ENCODE peak calls at places on chromosomes 13 and 19, in eight cellular contexts. F, Y, J, Z, B, E, H and K are unnamed samples.
A peak's percentile ranks its signal among the peaks of the same experiment; 100 is the strongest.

GRCh38 chr13:51002736-51003135 is 93.1 kb downstream of the RNASEH2B start:
- DNase-seq in F (no peak), Y (no peak), J (no peak), Z (no peak), B (no peak), E (no peak), H (no peak), K (no peak)

GRCh38 chr13:109145631-109146030 is 516.2 kb downstream of the MYO16 start:
- DNase-seq in F (peak; percentile 2), Y (no peak), J (no peak), Z (no peak), B (no peak), E (no peak), H (peak; percentile 79), K (peak; percentile 2)

GRCh38 chr13:106786006-106786579 is 218.2 kb upstream of the ARGLU1 start:
- DNase-seq in F (no peak), Y (no peak), J (no peak), Z (no peak), B (no peak), E (no peak), H (no peak), K (no peak)

GRCh38 chr13:102913924-102914628 is 68.2 kb downstream of the ERCC5 start:
- DNase-seq in F (no peak), Y (no peak), J (no peak), Z (no peak), B (no peak), E (no peak), H (no peak), K (no peak)

GRCh38 chr13:83151308-83151660 is 731.0 kb downstream of the SLITRK1 start:
- DNase-seq in F (no peak), Y (no peak), J (no peak), Z (no peak), B (no peak), E (no peak), H (no peak), K (no peak)

GRCh38 chr19:31408460-31409124 is 59.4 kb upstream of the TSHZ3 start:
- DNase-seq in F (no peak), Y (peak; percentile 51), J (no peak), Z (no peak), B (no peak), E (no peak), H (peak; percentile 96), K (no peak)

GRCh38 chr19:49064768-49065611 is at the start of gene NTF4:
- DNase-seq in F (no peak), Y (no peak), J (no peak), Z (no peak), B (no peak), E (peak; percentile 75), H (no peak), K (no peak)

GRCh38 chr19:47156861-47157454 is 26.3 kb downstream of the SAE1 start:
- DNase-seq in F (peak; percentile 23), Y (no peak), J (no peak), Z (peak; percentile 67), B (no peak), E (no peak), H (no peak), K (no peak)

GRCh38 chr19:6753178-6754031 is 13.8 kb downstream of the SH2D3A start:
- DNase-seq in F (peak; percentile 77), Y (peak; percentile 83), J (peak; percentile 70), Z (peak; percentile 81), B (peak; percentile 86), E (peak; percentile 93), H (peak; percentile 44), K (no peak)

GRCh38 chr13:65613004-65613403 is 1617.1 kb downstream of the PCDH9 start:
- DNase-seq in F (no peak), Y (no peak), J (no peak), Z (no peak), B (no peak), E (no peak), H (no peak), K (no peak)

GRCh38 chr19:14081797-14082674 is 3.5 kb downstream of the C19orf67 start:
- DNase-seq in F (no peak), Y (no peak), J (no peak), Z (no peak), B (no peak), E (peak; percentile 85), H (no peak), K (no peak)

GRCh38 chr13:46530084-46530935 is 22.7 kb upstream of the LRCH1 start:
- DNase-seq in F (no peak), Y (no peak), J (no peak), Z (no peak), B (no peak), E (no peak), H (no peak), K (no peak)

GRCh38 chr13:81224502-81224833 is 883.5 kb upstream of the SPRY2 start:
- DNase-seq in F (no peak), Y (no peak), J (no peak), Z (no peak), B (no peak), E (no peak), H (no peak), K (no peak)

GRCh38 chr13:80931766-80932165 is 590.8 kb upstream of the SPRY2 start:
- DNase-seq in F (no peak), Y (no peak), J (no peak), Z (no peak), B (no peak), E (no peak), H (no peak), K (no peak)

GRCh38 chr13:95745752-95746151 is 68.8 kb downstream of the DNAJC3 start:
- DNase-seq in F (no peak), Y (no peak), J (no peak), Z (no peak), B (no peak), E (no peak), H (no peak), K (no peak)

GRCh38 chr13:113816248-113816924 is 47.5 kb downstream of the GAS6 start:
- DNase-seq in F (no peak), Y (no peak), J (no peak), Z (no peak), B (no peak), E (peak; percentile 65), H (no peak), K (no peak)

GRCh38 chr19:49422407-49423277 is 599 bp downstream of the PTH2 start:
- DNase-seq in F (no peak), Y (no peak), J (no peak), Z (peak; percentile 38), B (no peak), E (peak; percentile 73), H (no peak), K (no peak)

GRCh38 chr19:2244122-2244411 is 5.1 kb upstream of the AMH start:
- DNase-seq in F (no peak), Y (no peak), J (no peak), Z (no peak), B (no peak), E (no peak), H (no peak), K (no peak)

GRCh38 chr19:2242811-2243210 is 6.2 kb downstream of the SF3A2 start:
- DNase-seq in F (no peak), Y (no peak), J (no peak), Z (no peak), B (no peak), E (no peak), H (no peak), K (no peak)

GRCh38 chr19:2240881-2241760 is 4.5 kb downstream of the SF3A2 start:
- DNase-seq in F (no peak), Y (no peak), J (no peak), Z (no peak), B (peak; percentile 46), E (no peak), H (no peak), K (peak; percentile 32)

GRCh38 chr19:2243274-2244121 is 5.6 kb upstream of the AMH start:
- DNase-seq in F (no peak), Y (no peak), J (no peak), Z (no peak), B (no peak), E (peak; percentile 51), H (no peak), K (no peak)

GRCh38 chr19:2242092-2242537 is 5.5 kb downstream of the SF3A2 start:
- DNase-seq in F (no peak), Y (no peak), J (no peak), Z (no peak), B (no peak), E (no peak), H (no peak), K (no peak)
- H3K27ac ChIP-seq in F (no peak overlapping the region), Y (no peak overlapping the region), J (peak overlapping the region; percentile 90), Z (no peak overlapping the region), B (peak overlapping the region; percentile 28), E (no peak overlapping the region), H (no peak overlapping the region), K (no peak overlapping the region)

GRCh38 chr19:3536429-3537100 is 2.4 kb upstream of the TEKTIP1 start:
- DNase-seq in F (no peak), Y (no peak), J (peak; percentile 53), Z (no peak), B (no peak), E (peak; percentile 88), H (no peak), K (no peak)
- H3K27ac ChIP-seq in F (no peak overlapping the region), Y (no peak overlapping the region), J (peak overlapping the region; percentile 96), Z (no peak overlapping the region), B (no peak overlapping the region), E (no peak overlapping the region), H (no peak overlapping the region), K (peak overlapping the region; percentile 83)

GRCh38 chr19:16473875-16474397 is 2.2 kb upstream of the EPS15L1 start:
- DNase-seq in F (no peak), Y (no peak), J (no peak), Z (no peak), B (no peak), E (no peak), H (no peak), K (no peak)

GRCh38 chr19:16467581-16467980 is 4.2 kb downstream of the EPS15L1 start:
- DNase-seq in F (no peak), Y (no peak), J (no peak), Z (no peak), B (no peak), E (peak; percentile 79), H (no peak), K (no peak)

GRCh38 chr19:16472992-16473391 is 1.2 kb upstream of the EPS15L1 start:
- DNase-seq in F (no peak), Y (no peak), J (no peak), Z (no peak), B (no peak), E (no peak), H (no peak), K (no peak)

GRCh38 chr19:16470911-16471811 is 609 bp downstream of the EPS15L1 start:
- DNase-seq in F (no peak), Y (no peak), J (no peak), Z (peak; percentile 23), B (no peak), E (no peak), H (no peak), K (peak; percentile 44)

DNA sequence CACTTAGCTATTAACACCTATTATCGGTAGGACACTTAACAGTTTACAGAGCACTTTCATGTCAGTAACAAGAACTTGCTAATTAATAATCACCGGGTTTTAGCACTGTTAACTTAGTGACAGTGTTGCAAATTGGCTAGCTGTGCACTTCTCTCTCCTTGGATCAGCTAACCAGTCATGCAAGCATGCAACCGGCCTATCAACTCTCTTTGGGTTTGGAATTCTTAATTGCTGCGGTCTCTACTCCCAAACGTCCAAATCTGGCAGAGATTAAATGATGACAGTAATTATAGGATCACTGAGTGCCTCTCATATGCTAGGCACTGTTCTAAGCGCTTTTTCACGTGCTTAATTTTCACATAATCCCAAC is 1.2 kb downstream of the EPS15L1 start:
- DNase-seq in F (no peak), Y (no peak), J (no peak), Z (no peak), B (no peak), E (no peak), H (no peak), K (no peak)
- H3K27ac ChIP-seq in F (no peak overlapping the region), Y (peak overlapping the region; percentile 86), J (peak overlapping the region; percentile 26), Z (no peak overlapping the region), B (peak overlapping the region; percentile 52), E (peak overlapping the region; percentile 64), H (no peak overlapping the region), K (peak overlapping the region; percentile 8)

GRCh38 chr19:18218600-18218999 is 7.6 kb downstream of the PDE4C start:
- DNase-seq in F (no peak), Y (no peak), J (no peak), Z (no peak), B (no peak), E (no peak), H (no peak), K (no peak)
- H3K27ac ChIP-seq in F (no peak overlapping the region), Y (no peak overlapping the region), J (no peak overlapping the region), Z (no peak overlapping the region), B (no peak overlapping the region), E (no peak overlapping the region), H (no peak overlapping the region), K (no peak overlapping the region)